ENCODE peak calls at places on chromosomes 4 and X, in nine cellular contexts. M, I, J, R, Q, V, S, D and X are unnamed samples.

GRCh38 chr4:138178566-138178965 is 63.6 kb downstream of the SLC7A11 start:
- DNase-seq in M (no peak), I (no peak), J (no peak), R (peak), Q (peak), V (no peak), S (no peak), D (peak), X (no peak)

GRCh38 chr4:142846729-142847606 is 867 bp upstream of the INPP4B start:
- DNase-seq in M (peak), I (peak), J (no peak), R (peak), Q (peak), V (no peak), S (peak), D (peak), X (no peak)

GRCh38 chrX:54494166-54494969 is 1.7 kb downstream of the FGD1 start:
- DNase-seq in M (no peak), I (no peak), J (no peak), R (peak), Q (peak), V (no peak), S (no peak), D (no peak), X (no peak)

GRCh38 chr4:139900964-139901376 is 235.4 kb downstream of the MGST2 start:
- DNase-seq in M (no peak), I (peak), J (no peak), R (no peak), Q (no peak), V (no peak), S (no peak), D (peak), X (no peak)

GRCh38 chr4:6532658-6533057 is 42.3 kb upstream of the MAN2B2 start:
- DNase-seq in M (no peak), I (no peak), J (no peak), R (no peak), Q (no peak), V (no peak), S (no peak), D (no peak), X (peak)

GRCh38 chr4:65791807-65792308 is 121.6 kb upstream of the EPHA5 start:
- DNase-seq in M (no peak), I (peak), J (no peak), R (no peak), Q (no peak), V (no peak), S (no peak), D (no peak), X (no peak)

GRCh38 chrX:30570505-30570904 is 7.1 kb downstream of the TASL start:
- DNase-seq in M (no peak), I (no peak), J (no peak), R (no peak), Q (peak), V (no peak), S (peak), D (no peak), X (peak)

GRCh38 chrX:23902419-23902818 is 5.3 kb downstream of the APOO start:
- DNase-seq in M (no peak), I (peak), J (no peak), R (peak), Q (peak), V (no peak), S (peak), D (peak), X (no peak)

GRCh38 chrX:69179380-69179911 is 14.2 kb upstream of the PJA1 start:
- DNase-seq in M (no peak), I (peak), J (peak), R (peak), Q (peak), V (no peak), S (peak), D (no peak), X (no peak)

GRCh38 chr4:24433515-24434192 is 150.7 kb downstream of the DHX15 start:
- DNase-seq in M (no peak), I (no peak), J (no peak), R (no peak), Q (no peak), V (no peak), S (no peak), D (no peak), X (no peak)

GRCh38 chr4:95949136-95949765 is 109.4 kb downstream of the PDHA2 start:
- DNase-seq in M (no peak), I (peak), J (no peak), R (no peak), Q (no peak), V (no peak), S (no peak), D (no peak), X (no peak)

GRCh38 chrX:758917-759316 is 128.3 kb downstream of the SHOX start:
- DNase-seq in M (no peak), I (no peak), J (no peak), R (no peak), Q (no peak), V (peak), S (no peak), D (no peak), X (no peak)

GRCh38 chrX:108584617-108585211 is 145.1 kb downstream of the COL4A5 start:
- DNase-seq in M (no peak), I (peak), J (no peak), R (peak), Q (no peak), V (no peak), S (no peak), D (peak), X (no peak)

GRCh38 chr4:159685406-159686092 is 582.7 kb downstream of the RAPGEF2 start:
- DNase-seq in M (no peak), I (no peak), J (no peak), R (peak), Q (no peak), V (no peak), S (no peak), D (no peak), X (no peak)

GRCh38 chrX:143788265-143788664 is 67.7 kb upstream of the SPANXN2 start:
- DNase-seq in M (no peak), I (peak), J (no peak), R (peak), Q (peak), V (no peak), S (peak), D (no peak), X (no peak)

GRCh38 chrX:45164021-45164621 is 36.6 kb downstream of the DIPK2B start:
- DNase-seq in M (no peak), I (no peak), J (no peak), R (no peak), Q (peak), V (no peak), S (no peak), D (no peak), X (no peak)

GRCh38 chr4:7062816-7063215 is 5.0 kb downstream of the GRPEL1 start:
- DNase-seq in M (no peak), I (no peak), J (no peak), R (peak), Q (no peak), V (no peak), S (no peak), D (no peak), X (no peak)